ENCODE peak calls at places on chromosomes 4 and X, in ten cellular contexts. One of them, this sample, is unnamed.

GRCh38 chr4:42904986-42905385 is 12.5 kb downstream of the GRXCR1 start:
- DNase-seq in NCI-H82: no peak
- DNase-seq in activated gamma-delta T cell: no peak
- DNase-seq in DMS153: no peak
- DNase-seq in uterus: no peak
- DNase-seq in stomach: peak; percentile 51
- DNase-seq in right atrium auricular region: no peak
- DNase-seq in cardiac fibroblast: no peak
- DNase-seq in GM23338: no peak
- DNase-seq in natural killer cell treated with Interleukin-12 subunit alpha and Interleukin-12 subunit beta and Interleukin-15 and Interleukin-18, amount 100 ng/mL, for 72 hours: no peak
- DNase-seq in this sample: no peak

GRCh38 chrX:23901065-23901464 is 6.7 kb downstream of the APOO start:
- DNase-seq in GM23338: no peak
- DNase-seq in cardiac fibroblast: peak; percentile 91
- DNase-seq in DMS153: no peak
- DNase-seq in activated gamma-delta T cell: no peak
- DNase-seq in right atrium auricular region: no peak
- DNase-seq in natural killer cell treated with Interleukin-12 subunit alpha and Interleukin-12 subunit beta and Interleukin-15 and Interleukin-18, amount 100 ng/mL, for 72 hours: no peak
- DNase-seq in uterus: no peak
- DNase-seq in stomach: no peak
- DNase-seq in NCI-H82: no peak
- DNase-seq in this sample: no peak

GRCh38 chrX:80876877-80877276 is 67.2 kb upstream of the BRWD3 start:
- DNase-seq in uterus: no peak
- DNase-seq in DMS153: peak; percentile 12
- DNase-seq in right atrium auricular region: no peak
- DNase-seq in cardiac fibroblast: peak; percentile 57
- DNase-seq in activated gamma-delta T cell: no peak
- DNase-seq in GM23338: peak; percentile 43
- DNase-seq in stomach: no peak
- DNase-seq in NCI-H82: peak; percentile 56
- DNase-seq in natural killer cell treated with Interleukin-12 subunit alpha and Interleukin-12 subunit beta and Interleukin-15 and Interleukin-18, amount 100 ng/mL, for 72 hours: no peak
- DNase-seq in this sample: peak; percentile 7

GRCh38 chr4:188143731-188144130 is 4.5 kb downstream of the TRIML1 start:
- DNase-seq in cardiac fibroblast: no peak
- DNase-seq in DMS153: no peak
- DNase-seq in right atrium auricular region: no peak
- DNase-seq in NCI-H82: no peak
- DNase-seq in GM23338: no peak
- DNase-seq in activated gamma-delta T cell: no peak
- DNase-seq in stomach: no peak
- DNase-seq in natural killer cell treated with Interleukin-12 subunit alpha and Interleukin-12 subunit beta and Interleukin-15 and Interleukin-18, amount 100 ng/mL, for 72 hours: no peak
- DNase-seq in uterus: no peak
- DNase-seq in this sample: no peak

GRCh38 chr4:73891739-73892405 is 22.7 kb downstream of the CXCL1 start:
- DNase-seq in stomach: no peak
- DNase-seq in right atrium auricular region: no peak
- DNase-seq in activated gamma-delta T cell: no peak
- DNase-seq in GM23338: no peak
- DNase-seq in cardiac fibroblast: peak; percentile 95
- DNase-seq in uterus: no peak
- DNase-seq in DMS153: no peak
- DNase-seq in NCI-H82: no peak
- DNase-seq in natural killer cell treated with Interleukin-12 subunit alpha and Interleukin-12 subunit beta and Interleukin-15 and Interleukin-18, amount 100 ng/mL, for 72 hours: no peak
- DNase-seq in this sample: no peak

GRCh38 chr4:71235321-71236206 is 103.3 kb upstream of the SLC4A4 start:
- DNase-seq in cardiac fibroblast: no peak
- DNase-seq in activated gamma-delta T cell: no peak
- DNase-seq in NCI-H82: peak; percentile 25
- DNase-seq in natural killer cell treated with Interleukin-12 subunit alpha and Interleukin-12 subunit beta and Interleukin-15 and Interleukin-18, amount 100 ng/mL, for 72 hours: no peak
- DNase-seq in uterus: no peak
- DNase-seq in GM23338: no peak
- DNase-seq in stomach: no peak
- DNase-seq in DMS153: no peak
- DNase-seq in right atrium auricular region: no peak
- DNase-seq in this sample: no peak

GRCh38 chrX:72735561-72735960 is 21.5 kb upstream of the PHKA1 start:
- DNase-seq in NCI-H82: no peak
- DNase-seq in cardiac fibroblast: peak; percentile 68
- DNase-seq in stomach: no peak
- DNase-seq in activated gamma-delta T cell: no peak
- DNase-seq in uterus: no peak
- DNase-seq in DMS153: no peak
- DNase-seq in GM23338: no peak
- DNase-seq in right atrium auricular region: no peak
- DNase-seq in natural killer cell treated with Interleukin-12 subunit alpha and Interleukin-12 subunit beta and Interleukin-15 and Interleukin-18, amount 100 ng/mL, for 72 hours: no peak
- DNase-seq in this sample: no peak

GRCh38 chrX:39149761-39150160 is 348.5 kb downstream of the MID1IP1 start:
- DNase-seq in activated gamma-delta T cell: no peak
- DNase-seq in cardiac fibroblast: peak; percentile 63
- DNase-seq in DMS153: peak; percentile 17
- DNase-seq in right atrium auricular region: peak; percentile 80
- DNase-seq in stomach: peak; percentile 80
- DNase-seq in GM23338: peak; percentile 71
- DNase-seq in natural killer cell treated with Interleukin-12 subunit alpha and Interleukin-12 subunit beta and Interleukin-15 and Interleukin-18, amount 100 ng/mL, for 72 hours: peak; percentile 63
- DNase-seq in NCI-H82: peak; percentile 68
- DNase-seq in uterus: peak; percentile 50
- DNase-seq in this sample: peak; percentile 41

GRCh38 chr4:132015321-132015720 is 1133.8 kb upstream of the PCDH10 start:
- DNase-seq in stomach: no peak
- DNase-seq in DMS153: no peak
- DNase-seq in uterus: no peak
- DNase-seq in cardiac fibroblast: no peak
- DNase-seq in NCI-H82: no peak
- DNase-seq in activated gamma-delta T cell: no peak
- DNase-seq in GM23338: no peak
- DNase-seq in right atrium auricular region: no peak
- DNase-seq in natural killer cell treated with Interleukin-12 subunit alpha and Interleukin-12 subunit beta and Interleukin-15 and Interleukin-18, amount 100 ng/mL, for 72 hours: no peak
- DNase-seq in this sample: no peak

GRCh38 chrX:131322646-131323045 is 33.5 kb upstream of the IGSF1 start:
- DNase-seq in DMS153: no peak
- DNase-seq in uterus: no peak
- DNase-seq in activated gamma-delta T cell: no peak
- DNase-seq in cardiac fibroblast: no peak
- DNase-seq in NCI-H82: no peak
- DNase-seq in stomach: no peak
- DNase-seq in GM23338: no peak
- DNase-seq in right atrium auricular region: no peak
- DNase-seq in natural killer cell treated with Interleukin-12 subunit alpha and Interleukin-12 subunit beta and Interleukin-15 and Interleukin-18, amount 100 ng/mL, for 72 hours: no peak
- DNase-seq in this sample: no peak

GRCh38 chr4:184102488-184102887 is 115.2 kb downstream of the ENPP6 start:
- DNase-seq in natural killer cell treated with Interleukin-12 subunit alpha and Interleukin-12 subunit beta and Interleukin-15 and Interleukin-18, amount 100 ng/mL, for 72 hours: no peak
- DNase-seq in right atrium auricular region: no peak
- DNase-seq in activated gamma-delta T cell: peak; percentile 7
- DNase-seq in cardiac fibroblast: no peak
- DNase-seq in GM23338: no peak
- DNase-seq in NCI-H82: no peak
- DNase-seq in uterus: no peak
- DNase-seq in stomach: no peak
- DNase-seq in DMS153: no peak
- DNase-seq in this sample: no peak

GRCh38 chr4:67873116-67873515 is 10.7 kb downstream of the TMPRSS11D start:
- DNase-seq in cardiac fibroblast: no peak
- DNase-seq in GM23338: no peak
- DNase-seq in right atrium auricular region: no peak
- DNase-seq in uterus: no peak
- DNase-seq in natural killer cell treated with Interleukin-12 subunit alpha and Interleukin-12 subunit beta and Interleukin-15 and Interleukin-18, amount 100 ng/mL, for 72 hours: no peak
- DNase-seq in NCI-H82: no peak
- DNase-seq in DMS153: no peak
- DNase-seq in stomach: no peak
- DNase-seq in activated gamma-delta T cell: no peak
- DNase-seq in this sample: no peak

GRCh38 chr4:138775890-138776289 is 239.7 kb upstream of the NOCT start:
- DNase-seq in DMS153: no peak
- DNase-seq in natural killer cell treated with Interleukin-12 subunit alpha and Interleukin-12 subunit beta and Interleukin-15 and Interleukin-18, amount 100 ng/mL, for 72 hours: no peak
- DNase-seq in stomach: no peak
- DNase-seq in NCI-H82: no peak
- DNase-seq in right atrium auricular region: no peak
- DNase-seq in activated gamma-delta T cell: no peak
- DNase-seq in GM23338: peak; percentile 14
- DNase-seq in uterus: no peak
- DNase-seq in cardiac fibroblast: peak; percentile 4
- DNase-seq in this sample: no peak

GRCh38 chrX:109281478-109282275 is 200.2 kb downstream of the GUCY2F start:
- DNase-seq in GM23338: peak; percentile 8
- DNase-seq in DMS153: no peak
- DNase-seq in NCI-H82: no peak
- DNase-seq in cardiac fibroblast: no peak
- DNase-seq in right atrium auricular region: no peak
- DNase-seq in activated gamma-delta T cell: no peak
- DNase-seq in natural killer cell treated with Interleukin-12 subunit alpha and Interleukin-12 subunit beta and Interleukin-15 and Interleukin-18, amount 100 ng/mL, for 72 hours: no peak
- DNase-seq in stomach: peak; percentile 56
- DNase-seq in uterus: no peak
- DNase-seq in this sample: no peak

GRCh38 chr4:174134361-174134760 is 149.1 kb downstream of the FBXO8 start:
- DNase-seq in uterus: no peak
- DNase-seq in right atrium auricular region: no peak
- DNase-seq in stomach: no peak
- DNase-seq in NCI-H82: no peak
- DNase-seq in natural killer cell treated with Interleukin-12 subunit alpha and Interleukin-12 subunit beta and Interleukin-15 and Interleukin-18, amount 100 ng/mL, for 72 hours: no peak
- DNase-seq in activated gamma-delta T cell: no peak
- DNase-seq in GM23338: no peak
- DNase-seq in DMS153: no peak
- DNase-seq in cardiac fibroblast: no peak
- DNase-seq in this sample: no peak

GRCh38 chr4:84024405-84024804 is 474.7 kb downstream of the NKX6-1 start:
- DNase-seq in DMS153: no peak
- DNase-seq in GM23338: no peak
- DNase-seq in stomach: no peak
- DNase-seq in cardiac fibroblast: no peak
- DNase-seq in uterus: no peak
- DNase-seq in right atrium auricular region: no peak
- DNase-seq in natural killer cell treated with Interleukin-12 subunit alpha and Interleukin-12 subunit beta and Interleukin-15 and Interleukin-18, amount 100 ng/mL, for 72 hours: no peak
- DNase-seq in NCI-H82: no peak
- DNase-seq in activated gamma-delta T cell: no peak
- DNase-seq in this sample: no peak

GRCh38 chrX:74280759-74281158 is 23.2 kb upstream of the ZCCHC13 start:
- DNase-seq in GM23338: peak; percentile 4
- DNase-seq in activated gamma-delta T cell: no peak
- DNase-seq in stomach: no peak
- DNase-seq in cardiac fibroblast: no peak
- DNase-seq in NCI-H82: no peak
- DNase-seq in DMS153: no peak
- DNase-seq in uterus: no peak
- DNase-seq in right atrium auricular region: no peak
- DNase-seq in natural killer cell treated with Interleukin-12 subunit alpha and Interleukin-12 subunit beta and Interleukin-15 and Interleukin-18, amount 100 ng/mL, for 72 hours: no peak
- DNase-seq in this sample: no peak

GRCh38 chrX:28586891-28587635 is at the start of gene IL1RAPL1:
- DNase-seq in right atrium auricular region: no peak
- DNase-seq in natural killer cell treated with Interleukin-12 subunit alpha and Interleukin-12 subunit beta and Interleukin-15 and Interleukin-18, amount 100 ng/mL, for 72 hours: no peak
- DNase-seq in uterus: no peak
- DNase-seq in stomach: no peak
- DNase-seq in NCI-H82: peak; percentile 15
- DNase-seq in cardiac fibroblast: peak; percentile 65
- DNase-seq in DMS153: peak; percentile 23
- DNase-seq in GM23338: no peak
- DNase-seq in activated gamma-delta T cell: no peak
- DNase-seq in this sample: no peak

GRCh38 chr4:62709618-62710252 is 1509.6 kb downstream of the ADGRL3 start:
- DNase-seq in stomach: no peak
- DNase-seq in cardiac fibroblast: peak; percentile 57
- DNase-seq in right atrium auricular region: no peak
- DNase-seq in GM23338: peak; percentile 67
- DNase-seq in DMS153: peak; percentile 25
- DNase-seq in natural killer cell treated with Interleukin-12 subunit alpha and Interleukin-12 subunit beta and Interleukin-15 and Interleukin-18, amount 100 ng/mL, for 72 hours: no peak
- DNase-seq in NCI-H82: peak; percentile 72
- DNase-seq in activated gamma-delta T cell: no peak
- DNase-seq in uterus: no peak
- DNase-seq in this sample: no peak

GRCh38 chr4:76504613-76505465 is 69.8 kb downstream of the SHROOM3 start:
- DNase-seq in cardiac fibroblast: peak; percentile 79
- DNase-seq in stomach: no peak
- DNase-seq in activated gamma-delta T cell: no peak
- DNase-seq in uterus: no peak
- DNase-seq in DMS153: peak; percentile 20
- DNase-seq in GM23338: peak; percentile 79
- DNase-seq in right atrium auricular region: no peak
- DNase-seq in NCI-H82: peak; percentile 64
- DNase-seq in natural killer cell treated with Interleukin-12 subunit alpha and Interleukin-12 subunit beta and Interleukin-15 and Interleukin-18, amount 100 ng/mL, for 72 hours: no peak
- DNase-seq in this sample: peak; percentile 14

GRCh38 chr4:48093949-48094550 is 40.0 kb downstream of the TXK start:
- DNase-seq in cardiac fibroblast: peak; percentile 22
- DNase-seq in natural killer cell treated with Interleukin-12 subunit alpha and Interleukin-12 subunit beta and Interleukin-15 and Interleukin-18, amount 100 ng/mL, for 72 hours: no peak
- DNase-seq in uterus: no peak
- DNase-seq in GM23338: peak; percentile 18
- DNase-seq in stomach: no peak
- DNase-seq in right atrium auricular region: no peak
- DNase-seq in activated gamma-delta T cell: no peak
- DNase-seq in DMS153: no peak
- DNase-seq in NCI-H82: peak; percentile 14
- DNase-seq in this sample: no peak

GRCh38 chr4:147678796-147679549 is 5.0 kb downstream of the PRMT9 start:
- DNase-seq in right atrium auricular region: no peak
- DNase-seq in stomach: no peak
- DNase-seq in activated gamma-delta T cell: no peak
- DNase-seq in DMS153: no peak
- DNase-seq in uterus: no peak
- DNase-seq in natural killer cell treated with Interleukin-12 subunit alpha and Interleukin-12 subunit beta and Interleukin-15 and Interleukin-18, amount 100 ng/mL, for 72 hours: no peak
- DNase-seq in NCI-H82: peak; percentile 16
- DNase-seq in cardiac fibroblast: no peak
- DNase-seq in GM23338: peak; percentile 86
- DNase-seq in this sample: no peak

GRCh38 chr4:86934772-86935498 is at the start of gene AFF1:
- DNase-seq in natural killer cell treated with Interleukin-12 subunit alpha and Interleukin-12 subunit beta and Interleukin-15 and Interleukin-18, amount 100 ng/mL, for 72 hours: peak; percentile 93
- DNase-seq in right atrium auricular region: peak; percentile 91
- DNase-seq in DMS153: peak; percentile 81
- DNase-seq in activated gamma-delta T cell: peak; percentile 87
- DNase-seq in NCI-H82: peak; percentile 93
- DNase-seq in stomach: peak; percentile 94
- DNase-seq in cardiac fibroblast: peak; percentile 91
- DNase-seq in GM23338: peak; percentile 94
- DNase-seq in uterus: peak; percentile 92
- DNase-seq in this sample: peak; percentile 89

GRCh38 chr4:67886281-67886680 is 2.5 kb upstream of the TMPRSS11D start:
- DNase-seq in right atrium auricular region: no peak
- DNase-seq in uterus: no peak
- DNase-seq in cardiac fibroblast: peak; percentile 82
- DNase-seq in stomach: no peak
- DNase-seq in activated gamma-delta T cell: no peak
- DNase-seq in DMS153: no peak
- DNase-seq in GM23338: no peak
- DNase-seq in NCI-H82: no peak
- DNase-seq in natural killer cell treated with Interleukin-12 subunit alpha and Interleukin-12 subunit beta and Interleukin-15 and Interleukin-18, amount 100 ng/mL, for 72 hours: no peak
- DNase-seq in this sample: no peak

GRCh38 chrX:29478336-29479069 is 736.9 kb upstream of the MAGEB2 start:
- DNase-seq in activated gamma-delta T cell: no peak
- DNase-seq in uterus: no peak
- DNase-seq in right atrium auricular region: no peak
- DNase-seq in DMS153: peak; percentile 1
- DNase-seq in GM23338: peak; percentile 60
- DNase-seq in cardiac fibroblast: peak; percentile 50
- DNase-seq in NCI-H82: peak; percentile 63
- DNase-seq in natural killer cell treated with Interleukin-12 subunit alpha and Interleukin-12 subunit beta and Interleukin-15 and Interleukin-18, amount 100 ng/mL, for 72 hours: no peak
- DNase-seq in stomach: peak; percentile 26
- DNase-seq in this sample: no peak

GRCh38 chrX:69210513-69211065 is 45.3 kb upstream of the PJA1 start:
- DNase-seq in right atrium auricular region: no peak
- DNase-seq in DMS153: no peak
- DNase-seq in activated gamma-delta T cell: no peak
- DNase-seq in NCI-H82: no peak
- DNase-seq in uterus: no peak
- DNase-seq in cardiac fibroblast: no peak
- DNase-seq in natural killer cell treated with Interleukin-12 subunit alpha and Interleukin-12 subunit beta and Interleukin-15 and Interleukin-18, amount 100 ng/mL, for 72 hours: no peak
- DNase-seq in GM23338: no peak
- DNase-seq in stomach: no peak
- DNase-seq in this sample: no peak

GRCh38 chr4:141416219-141416618 is 195.5 kb downstream of the ZNF330 start:
- DNase-seq in DMS153: no peak
- DNase-seq in stomach: no peak
- DNase-seq in NCI-H82: no peak
- DNase-seq in cardiac fibroblast: peak; percentile 41
- DNase-seq in activated gamma-delta T cell: no peak
- DNase-seq in GM23338: no peak
- DNase-seq in natural killer cell treated with Interleukin-12 subunit alpha and Interleukin-12 subunit beta and Interleukin-15 and Interleukin-18, amount 100 ng/mL, for 72 hours: no peak
- DNase-seq in uterus: no peak
- DNase-seq in right atrium auricular region: no peak
- DNase-seq in this sample: no peak

This sample was measured in CD8-positive, alpha-beta memory T cell.